ENCODE peak calls at places on chromosomes 3 and 15, in six cellular contexts. O is AG09309, P is kidney epithelial cell, E is uterus, S is right lobe of liver, N is body of pancreas. J is an unnamed sample.

GRCh38 chr3:44363591-44363990 is 25.0 kb downstream of the TCAIM start:
- DNase-seq in O (no peak), P (peak), E (no peak), S (no peak), N (peak), J (no peak)

GRCh38 chr3:159486580-159486979 is 502.1 kb upstream of the IL12A start:
- DNase-seq in O (no peak), P (no peak), E (no peak), S (no peak), N (no peak), J (peak)

GRCh38 chr3:31880020-31880419 is 101.0 kb downstream of the OSBPL10 start:
- DNase-seq in O (peak), P (no peak), E (no peak), S (no peak), N (no peak), J (peak)

GRCh38 chr15:92963794-92964193 is 63.7 kb downstream of the CHD2 start:
- DNase-seq in O (no peak), P (no peak), E (no peak), S (no peak), N (no peak), J (no peak)

GRCh38 chr15:87129916-87130315 is 1050.2 kb downstream of the AGBL1 start:
- DNase-seq in O (no peak), P (no peak), E (no peak), S (no peak), N (no peak), J (no peak)

GRCh38 chr3:16168211-16168610 is 6.3 kb upstream of the GALNT15 start:
- DNase-seq in O (no peak), P (no peak), E (no peak), S (no peak), N (no peak), J (no peak)

GRCh38 chr3:54093849-54094248 is 28.5 kb upstream of the CACNA2D3 start:
- DNase-seq in O (no peak), P (peak), E (no peak), S (no peak), N (no peak), J (no peak)

GRCh38 chr3:149654188-149654601 is 3.6 kb downstream of the WWTR1 start:
- DNase-seq in O (no peak), P (no peak), E (no peak), S (no peak), N (no peak), J (peak)

GRCh38 chr15:42331235-42331634 is 28.1 kb upstream of the CAPN3 start:
- DNase-seq in O (no peak), P (no peak), E (no peak), S (no peak), N (no peak), J (no peak)

GRCh38 chr3:71919572-71919971 is 134.6 kb upstream of the PROK2 start:
- DNase-seq in O (no peak), P (no peak), E (no peak), S (no peak), N (no peak), J (no peak)

GRCh38 chr3:46496745-46497555 is 826 bp upstream of the RTP3 start:
- DNase-seq in O (no peak), P (no peak), E (no peak), S (peak), N (no peak), J (no peak)

GRCh38 chr3:23324745-23325144 is 121.6 kb downstream of the UBE2E2 start:
- DNase-seq in O (peak), P (no peak), E (no peak), S (no peak), N (no peak), J (peak)

GRCh38 chr15:63764124-63764827 is 69.5 kb downstream of the HERC1 start:
- DNase-seq in O (no peak), P (no peak), E (no peak), S (no peak), N (no peak), J (no peak)

GRCh38 chr3:111700054-111700453 is 104.9 kb upstream of the ZBED2 start:
- DNase-seq in O (no peak), P (no peak), E (no peak), S (no peak), N (no peak), J (no peak)

GRCh38 chr15:63083046-63083445 is 38.6 kb upstream of the LACTB start:
- DNase-seq in O (no peak), P (no peak), E (peak), S (no peak), N (no peak), J (peak)

GRCh38 chr3:187041362-187042061 is 97.8 kb downstream of the RPL39L start:
- DNase-seq in O (no peak), P (no peak), E (no peak), S (no peak), N (no peak), J (peak)

GRCh38 chr3:12149029-12149428 is 9.7 kb downstream of the TIMP4 start:
- DNase-seq in O (no peak), P (no peak), E (no peak), S (peak), N (no peak), J (no peak)

GRCh38 chr15:94306700-94307650 is 75.6 kb downstream of the MCTP2 start:
- DNase-seq in O (peak), P (peak), E (no peak), S (no peak), N (no peak), J (no peak)

GRCh38 chr15:52134502-52135144 is 22.0 kb upstream of the BCL2L10 start:
- DNase-seq in O (no peak), P (no peak), E (no peak), S (peak), N (peak), J (no peak)

GRCh38 chr15:72175186-72176044 is 22.2 kb downstream of the GRAMD2A start:
- DNase-seq in O (no peak), P (no peak), E (no peak), S (no peak), N (no peak), J (no peak)

GRCh38 chr3:44999782-45000181 is 23.7 kb downstream of the EXOSC7 start:
- DNase-seq in O (no peak), P (no peak), E (no peak), S (no peak), N (peak), J (no peak)

GRCh38 chr15:31587583-31587982 is 260.9 kb downstream of the KLF13 start:
- DNase-seq in O (no peak), P (no peak), E (no peak), S (no peak), N (no peak), J (no peak)

GRCh38 chr3:177615015-177615414 is 417.7 kb upstream of the TBL1XR1 start:
- DNase-seq in O (peak), P (peak), E (peak), S (peak), N (peak), J (peak)

GRCh38 chr3:148997623-148998022 is 6.3 kb downstream of the GYG1 start:
- DNase-seq in O (no peak), P (no peak), E (no peak), S (no peak), N (no peak), J (no peak)

GRCh38 chr3:46184469-46184868 is 23.6 kb downstream of the CCR1 start:
- DNase-seq in O (peak), P (peak), E (no peak), S (no peak), N (no peak), J (peak)

GRCh38 chr15:45734244-45734643 is 99.4 kb downstream of the SQOR start:
- DNase-seq in O (no peak), P (no peak), E (no peak), S (no peak), N (no peak), J (no peak)

GRCh38 chr3:67109651-67110204 is 111.6 kb downstream of the KBTBD8 start:
- DNase-seq in O (peak), P (peak), E (no peak), S (no peak), N (no peak), J (peak)

GRCh38 chr15:67166280-67167009 is 88.0 kb downstream of the AAGAB start:
- DNase-seq in O (no peak), P (no peak), E (no peak), S (no peak), N (no peak), J (no peak)
- H3K4me3 ChIP-seq in O (no peak), P (no peak), E (no peak), S (no peak), N (no peak), J (no peak)

GRCh38 chr3:28348637-28349396 is at the start of the genes AZI2 and ZCWPW2:
- DNase-seq in O (peak), P (peak), E (peak), S (peak), N (peak), J (peak)
- TF ChIP-seq CTCF in O (no peak), P (peak), E (peak), S (no peak), N (no peak), J (no peak)

DNA sequence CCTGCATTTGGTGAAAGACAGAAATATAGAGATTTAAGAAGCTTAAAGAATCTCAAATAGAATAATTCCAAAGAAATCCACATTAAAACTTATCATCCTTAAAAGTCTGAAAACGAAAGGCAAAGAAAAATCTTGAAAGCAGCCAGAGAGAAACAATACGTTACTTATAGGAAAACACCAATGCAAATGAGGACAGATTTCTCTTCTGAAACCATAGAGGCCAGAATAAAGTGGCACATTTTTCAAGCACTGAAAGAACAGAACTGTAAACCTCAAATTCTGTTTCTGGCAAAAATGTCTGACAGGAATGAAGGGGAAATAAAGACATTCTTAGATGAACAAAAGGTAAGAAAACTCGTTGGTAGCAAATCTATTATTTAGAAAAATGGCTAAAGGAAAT is 13.8 kb upstream of the ACTC1 start:
- DNase-seq in O (no peak), P (no peak), E (no peak), S (no peak), N (no peak), J (no peak)
- H3K4me3 ChIP-seq in O (no peak), P (no peak), E (no peak), S (no peak), N (no peak), J (no peak)

GRCh38 chr15:76963596-76963995 is 31.3 kb upstream of the PSTPIP1 start:
- DNase-seq in O (no peak), P (no peak), E (no peak), S (no peak), N (peak), J (no peak)
- TF ChIP-seq CTCF in O (no peak), P (no peak), E (no peak), S (no peak), N (no peak), J (no peak)

GRCh38 chr3:14392231-14392630 is 10.2 kb upstream of the SLC6A6 start:
- DNase-seq in O (no peak), P (no peak), E (no peak), S (no peak), N (no peak), J (no peak)
- H3K4me3 ChIP-seq in O (no peak), P (no peak), E (no peak), S (no peak), N (no peak), J (no peak)

GRCh38 chr15:58212909-58213526 is 74.8 kb downstream of the AQP9 start:
- DNase-seq in O (no peak), P (no peak), E (no peak), S (no peak), N (peak), J (peak)
- TF ChIP-seq CTCF in O (peak), P (peak), E (no peak), S (peak), N (peak), J (peak)

DNA sequence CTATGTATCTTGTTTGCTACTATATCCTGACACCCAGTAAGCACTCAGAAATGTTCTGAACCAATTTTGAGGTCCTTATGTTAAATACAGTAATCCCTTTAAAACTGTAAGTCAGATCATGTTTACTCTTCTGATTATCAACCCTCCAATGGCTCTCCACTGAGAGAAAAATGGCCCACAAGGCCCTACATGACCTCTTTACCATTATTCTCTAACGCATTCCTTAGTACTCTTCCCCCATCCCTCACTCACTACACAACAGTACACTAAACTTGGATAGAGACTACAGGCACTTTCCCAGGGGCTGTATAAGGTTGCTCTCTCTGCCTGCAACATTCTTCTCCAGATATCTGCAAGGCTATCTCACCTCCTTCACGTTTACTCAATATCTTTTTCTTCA is 1.9 kb downstream of the TOPBP1 start:
- DNase-seq in O (no peak), P (no peak), E (no peak), S (no peak), N (no peak), J (no peak)
- H3K4me3 ChIP-seq in O (no peak), P (no peak), E (no peak), S (no peak), N (no peak), J (no peak)

GRCh38 chr3:181279239-181279565 is 289.7 kb upstream of the DNAJC19 start:
- DNase-seq in O (no peak), P (no peak), E (no peak), S (no peak), N (no peak), J (no peak)

GRCh38 chr3:181276358-181276896 is 286.9 kb upstream of the DNAJC19 start:
- DNase-seq in O (no peak), P (no peak), E (no peak), S (no peak), N (no peak), J (no peak)

GRCh38 chr3:181274025-181274424 is 284.5 kb upstream of the DNAJC19 start:
- DNase-seq in O (no peak), P (no peak), E (no peak), S (no peak), N (no peak), J (no peak)

GRCh38 chr3:181278468-181279238 is 289.1 kb upstream of the DNAJC19 start:
- DNase-seq in O (no peak), P (no peak), E (no peak), S (no peak), N (no peak), J (peak)
- TF ChIP-seq CTCF in O (no peak), P (no peak), E (no peak), S (peak), N (no peak), J (no peak)

DNA sequence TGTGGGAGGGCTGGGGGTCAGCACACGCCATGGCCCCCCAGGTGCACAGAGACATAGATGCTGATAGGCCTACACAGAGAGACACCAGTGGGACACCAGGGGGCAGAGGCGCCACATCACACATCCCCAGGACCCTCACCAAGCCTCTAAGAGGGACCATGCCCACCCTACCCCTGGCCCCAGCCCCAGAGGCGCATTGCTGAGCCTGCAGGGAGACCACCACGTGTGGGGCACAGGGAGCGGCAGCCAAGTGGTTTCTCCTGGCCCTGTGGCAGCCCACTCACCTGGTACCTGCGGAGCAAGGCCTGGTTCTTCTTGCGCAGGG is 1.2 kb downstream of the CCDC9B start:
- DNase-seq in O (no peak), P (no peak), E (no peak), S (no peak), N (no peak), J (no peak)
- H3K4me3 ChIP-seq in O (no peak), P (peak), E (peak), S (peak), N (no peak), J (peak)

J was measured in fibroblast of villous mesenchyme.